ENCODE peak calls at places on chromosomes 11 and 22, in six cellular contexts. K is BE2C, W is fibroblast of the aortic adventitia, S is heart right ventricle, I is cardiac muscle cell, G is epithelial cell of esophagus. F is an unnamed sample.

GRCh38 chr11:34033399-34033798 is 18.1 kb upstream of the CAPRIN1 start:
- DNase-seq in S (no peak), K (no peak), W (no peak), G (no peak), I (no peak), F (no peak)

GRCh38 chr11:7898666-7899283 is 32.3 kb downstream of the OR10A6 start:
- DNase-seq in G (no peak), S (no peak), K (no peak), I (no peak), W (no peak), F (no peak)

GRCh38 chr11:34616830-34617504 is 3.9 kb upstream of the EHF start:
- DNase-seq in S (peak; percentile 54), W (peak; percentile 32), G (no peak), I (peak; percentile 49), K (no peak), F (peak; percentile 47)

GRCh38 chr11:28657378-28658030 is 549.3 kb downstream of the METTL15 start:
- DNase-seq in W (peak; percentile 37), I (peak; percentile 23), S (no peak), G (peak; percentile 31), K (no peak), F (no peak)

GRCh38 chr11:76781861-76782500 is 1.2 kb upstream of the TSKU start:
- DNase-seq in G (peak; percentile 88), W (no peak), K (no peak), S (no peak), I (no peak), F (no peak)

GRCh38 chr11:77107950-77108349 is 5.3 kb downstream of the OMP start:
- DNase-seq in I (peak; percentile 92), G (peak; percentile 34), S (no peak), W (peak; percentile 92), K (no peak), F (peak; percentile 81)

GRCh38 chr11:62931501-62932278 is 10.5 kb upstream of the CHRM1 start:
- DNase-seq in S (no peak), W (no peak), G (no peak), K (no peak), I (no peak), F (no peak)

GRCh38 chr11:57778318-57779037 is 16.9 kb downstream of the CTNND1 start:
- DNase-seq in S (peak; percentile 88), W (peak; percentile 97), G (peak; percentile 89), I (peak; percentile 100), K (peak; percentile 72), F (peak; percentile 94)

GRCh38 chr11:82732734-82733443 is 775 bp downstream of the FAM181B start:
- DNase-seq in K (peak; percentile 66), W (no peak), G (peak; percentile 39), S (peak; percentile 21), I (no peak), F (peak; percentile 36)

GRCh38 chr11:35305670-35306382 is 113.5 kb downstream of the SLC1A2 start:
- DNase-seq in K (peak; percentile 45), W (peak; percentile 49), I (peak; percentile 74), G (peak; percentile 40), S (no peak), F (no peak)

GRCh38 chr11:87425391-87425790 is 387.7 kb downstream of the TMEM135 start:
- DNase-seq in K (no peak), W (no peak), G (peak; percentile 62), S (no peak), I (no peak), F (no peak)

GRCh38 chr11:2587976-2588748 is 111.6 kb downstream of the KCNQ1OT1 start:
- DNase-seq in K (peak; percentile 5), W (no peak), G (no peak), I (no peak), S (peak; percentile 7), F (peak; percentile 6)

GRCh38 chr11:54558407-54558806 is 45.4 kb downstream of the OR4C46 start:
- DNase-seq in S (no peak), G (no peak), K (no peak), W (no peak), I (no peak), F (no peak)

GRCh38 chr11:77377734-77378133 is 76.2 kb upstream of the GDPD4 start:
- DNase-seq in S (no peak), I (no peak), K (no peak), G (no peak), W (no peak), F (no peak)

GRCh38 chr11:95924414-95924760 is 480 bp upstream of the MTMR2 start:
- DNase-seq in S (no peak), I (peak; percentile 75), G (no peak), K (no peak), W (peak; percentile 64), F (no peak)

GRCh38 chr11:96075532-96075959 is 151.6 kb upstream of the MTMR2 start:
- DNase-seq in W (no peak), I (no peak), S (no peak), G (no peak), K (no peak), F (no peak)

GRCh38 chr11:129593098-129593497 is 217.4 kb downstream of the BARX2 start:
- DNase-seq in S (no peak), K (no peak), W (no peak), I (no peak), G (peak; percentile 55), F (no peak)

GRCh38 chr11:106031210-106031845 is 9.3 kb upstream of the MSANTD4 start:
- DNase-seq in W (no peak), S (no peak), I (no peak), G (peak; percentile 90), K (no peak), F (no peak)

GRCh38 chr11:93501856-93502255 is 41.3 kb downstream of the SMCO4 start:
- DNase-seq in K (no peak), S (no peak), W (no peak), G (no peak), I (no peak), F (no peak)

GRCh38 chr11:106608677-106609076 is 409.6 kb downstream of the GUCY1A2 start:
- DNase-seq in W (peak; percentile 4), K (no peak), I (peak; percentile 20), G (peak; percentile 94), S (no peak), F (no peak)

GRCh38 chr11:118618115-118618990 is 10.9 kb downstream of the PHLDB1 start:
- DNase-seq in W (peak; percentile 89), S (peak; percentile 70), I (peak; percentile 94), K (peak; percentile 58), G (peak; percentile 32), F (peak; percentile 43)

GRCh38 chr11:18010271-18010670 is 2.6 kb downstream of the SERGEF start:
- DNase-seq in K (no peak), I (peak; percentile 2), G (no peak), S (no peak), W (no peak), F (no peak)
- TF ChIP-seq CTCF in K (no peak), I (no peak), G (no peak), S (no peak), W (no peak), F (no peak)

DNA sequence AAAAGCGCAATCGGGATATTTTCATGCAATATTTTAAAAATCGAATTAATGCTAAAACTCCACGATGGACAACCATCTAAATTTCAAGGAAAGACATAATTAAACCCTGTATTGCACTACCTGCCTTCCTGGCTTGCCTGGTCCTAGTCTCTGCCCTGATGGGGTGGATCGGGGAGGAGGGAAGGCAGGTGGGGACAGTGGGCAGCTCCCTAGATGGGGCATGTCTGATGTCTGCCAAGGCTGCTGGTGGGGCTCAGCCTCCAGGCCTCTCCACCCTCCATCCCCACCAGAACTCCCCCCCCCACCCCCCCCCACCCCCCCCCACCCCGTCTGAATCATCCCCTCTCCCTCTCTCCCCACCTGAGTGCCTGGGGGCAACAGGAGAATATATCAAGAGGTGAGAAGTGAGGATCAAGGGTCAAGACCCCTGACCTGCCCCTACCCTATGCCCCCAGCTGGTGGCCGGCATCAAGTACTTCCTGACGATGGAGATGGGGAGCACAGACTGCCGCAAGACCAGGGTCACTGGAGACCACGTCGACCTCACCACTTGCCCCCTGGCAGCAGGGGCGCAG is 650 bp downstream of the CST6 start:
- DNase-seq in W (no peak), G (no peak), I (no peak), K (no peak), S (no peak), F (no peak)
- H3K4me3 ChIP-seq in W (no peak overlapping the region), G (no peak overlapping the region), I (no peak overlapping the region), K (no peak overlapping the region), S (no peak overlapping the region), F (no peak overlapping the region)

GRCh38 chr11:44989831-44990566 is 39.3 kb upstream of the TP53I11 start:
- DNase-seq in G (peak; percentile 38), I (peak; percentile 62), K (peak; percentile 34), S (peak; percentile 84), W (peak; percentile 25), F (peak; percentile 91)
- TF ChIP-seq CTCF in G (no peak), I (no peak), K (no peak), S (no peak), W (no peak), F (no peak)

DNA sequence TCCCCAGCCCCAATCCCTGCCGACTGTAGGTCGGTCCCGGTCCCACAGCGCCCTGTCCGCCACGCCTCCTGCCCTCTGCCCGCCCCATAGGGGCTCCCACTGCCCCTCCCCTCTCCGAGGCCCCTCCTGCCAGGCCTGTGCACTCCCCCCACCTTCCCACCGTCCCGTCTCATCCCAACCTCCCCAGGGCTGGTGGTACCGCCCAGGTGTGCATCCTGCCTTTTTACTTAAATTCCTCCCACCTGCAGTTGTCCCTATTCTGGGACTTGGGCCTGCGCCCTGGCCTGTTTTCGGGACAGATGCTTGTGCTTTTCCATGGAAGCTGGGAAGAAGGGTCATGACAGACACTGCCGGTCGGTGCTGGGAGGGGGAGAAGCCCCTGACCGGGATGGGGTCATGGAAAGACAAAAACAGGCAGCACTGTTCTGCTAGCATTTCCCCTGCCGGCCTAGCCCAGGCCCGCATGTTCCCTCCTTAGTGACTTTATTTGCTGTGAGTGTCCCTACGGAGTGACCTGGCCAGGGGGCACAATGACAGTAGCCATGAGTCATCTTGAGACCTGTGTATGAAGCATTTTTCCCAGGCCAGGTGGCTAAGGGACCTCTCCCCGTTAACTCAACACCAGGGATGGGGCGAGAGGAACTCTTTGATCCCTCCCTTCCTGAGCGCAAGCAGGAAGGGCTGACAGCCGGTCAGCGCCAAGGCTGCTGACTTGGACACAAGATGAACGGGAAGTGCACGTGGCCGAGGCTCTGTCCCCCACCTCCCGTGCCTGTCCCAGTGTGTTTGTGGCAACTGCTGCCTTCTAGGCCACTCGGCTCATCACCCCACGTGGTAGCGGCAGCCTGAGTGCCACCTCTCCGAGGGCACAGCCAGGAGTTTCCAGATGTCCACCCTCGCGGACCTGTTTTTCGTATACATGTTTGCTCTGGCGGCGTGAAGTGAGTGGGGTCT is 7.1 kb downstream of the TBX1 start:
- DNase-seq in K (no peak), S (peak; percentile 31), I (no peak), G (no peak), W (no peak), F (no peak)
- H3K4me3 ChIP-seq in K (no peak overlapping the region), S (no peak overlapping the region), I (no peak overlapping the region), G (no peak overlapping the region), W (no peak overlapping the region), F (no peak overlapping the region)

GRCh38 chr11:18171377-18172000 is 1.1 kb upstream of the MRGPRX4 start:
- DNase-seq in W (no peak), G (peak; percentile 35), K (peak; percentile 11), I (peak; percentile 47), S (no peak), F (no peak)
- TF ChIP-seq CTCF in W (peak; percentile 46), G (peak; percentile 65), K (peak; percentile 49), I (peak; percentile 65), S (peak; percentile 48), F (peak; percentile 16)

GRCh38 chr11:26442131-26442530 is 110.2 kb downstream of the ANO3 start:
- DNase-seq in S (no peak), G (peak; percentile 3), W (peak; percentile 88), K (no peak), I (peak; percentile 2), F (no peak)
- H3K4me3 ChIP-seq in S (no peak overlapping the region), G (no peak overlapping the region), W (no peak overlapping the region), K (no peak overlapping the region), I (no peak overlapping the region), F (no peak overlapping the region)